ENCODE peak calls at places on chromosomes 3 and 15, in four cellular contexts. F is HepG2, N is K562, W is GM12878. Z is an unnamed sample.

GRCh38 chr3:50147861-50148260 is 7.3 kb upstream of the SEMA3F start:
- DNase-seq in F (no peak), N (no peak), W (no peak), Z (no peak)

GRCh38 chr3:28891485-28891884 is 389.4 kb upstream of the RBMS3 start:
- DNase-seq in F (no peak), N (no peak), W (no peak), Z (no peak)

GRCh38 chr15:63407612-63408011 is 26.0 kb upstream of the CA12 start:
- DNase-seq in F (no peak), N (no peak), W (no peak), Z (no peak)

GRCh38 chr3:157858821-157859220 is 247.4 kb downstream of the SHOX2 start:
- DNase-seq in F (no peak), N (no peak), W (no peak), Z (no peak)

GRCh38 chr3:149376728-149377407 is 581 bp downstream of the TM4SF1 start:
- DNase-seq in F (no peak), N (no peak), W (no peak), Z (no peak)

GRCh38 chr3:197889204-197889930 is 60.6 kb upstream of the RPL35A start:
- DNase-seq in F (no peak), N (no peak), W (no peak), Z (no peak)

GRCh38 chr3:132432639-132433038 is 15.3 kb downstream of the DNAJC13 start:
- DNase-seq in F (no peak), N (peak), W (no peak), Z (peak)

GRCh38 chr3:45635475-45636256 is 41.1 kb downstream of the LIMD1 start:
- DNase-seq in F (peak), N (no peak), W (no peak), Z (peak)

GRCh38 chr3:49903451-49904424 is at the start of gene MST1R:
- DNase-seq in F (peak), N (peak), W (peak), Z (peak)

GRCh38 chr3:130820976-130821375 is 72.9 kb upstream of the ATP2C1 start:
- DNase-seq in F (peak), N (no peak), W (no peak), Z (peak)

GRCh38 chr3:70546679-70547078 is 234.2 kb upstream of the MDFIC2 start:
- DNase-seq in F (no peak), N (no peak), W (no peak), Z (no peak)

GRCh38 chr3:188233320-188233719 is 79.4 kb downstream of the LPP start:
- DNase-seq in F (no peak), N (no peak), W (no peak), Z (no peak)

GRCh38 chr15:34886134-34886533 is 83.4 kb downstream of the AQR start:
- DNase-seq in F (no peak), N (no peak), W (no peak), Z (no peak)

GRCh38 chr3:65170357-65171090 is 482.7 kb upstream of the ADAMTS9 start:
- DNase-seq in F (no peak), N (peak), W (no peak), Z (no peak)

GRCh38 chr3:5006755-5007202 is 27.5 kb downstream of the BHLHE40 start:
- DNase-seq in F (no peak), N (no peak), W (peak), Z (no peak)

GRCh38 chr3:169430687-169431404 is 232.7 kb downstream of the MECOM start:
- DNase-seq in F (no peak), N (no peak), W (no peak), Z (peak)

GRCh38 chr3:130687327-130687726 is 59.3 kb downstream of the PIK3R4 start:
- DNase-seq in F (no peak), N (no peak), W (no peak), Z (no peak)

GRCh38 chr3:112111785-112112402 is 21.2 kb downstream of the GCSAM start:
- DNase-seq in F (peak), N (peak), W (no peak), Z (peak)

GRCh38 chr15:52503788-52504496 is 24.7 kb downstream of the MYO5A start:
- DNase-seq in F (no peak), N (no peak), W (peak), Z (no peak)
- TF ChIP-seq ESRRA in F (no peak), N (no peak), W (no peak), Z (no peak)

DNA sequence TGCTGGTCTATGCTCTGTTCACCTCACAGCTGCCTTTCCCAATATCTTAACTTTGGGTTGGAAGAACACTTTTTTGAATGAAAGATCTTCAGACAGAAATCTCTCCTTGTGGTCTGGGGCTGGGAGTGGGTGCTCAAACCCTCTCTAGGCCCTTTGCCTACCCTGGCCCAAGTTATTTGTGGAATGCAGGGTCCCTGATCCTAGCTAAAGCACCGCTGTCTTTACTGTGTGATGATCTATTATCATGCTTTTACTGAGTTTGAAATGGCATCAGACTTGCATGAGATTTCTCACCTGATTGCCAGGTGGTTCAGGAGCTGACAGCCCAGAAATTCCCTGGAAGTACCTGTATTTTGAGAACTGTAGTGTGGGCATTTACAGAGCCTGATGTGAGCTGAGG is 412.7 kb upstream of the ONECUT1 start:
- DNase-seq in F (no peak), N (no peak), W (no peak), Z (no peak)
- H3K4me2 ChIP-seq in F (no peak), N (no peak), W (no peak), Z (no peak)

GRCh38 chr15:71093089-71094024 is 21.9 kb upstream of the THSD4 start:
- DNase-seq in F (no peak), N (no peak), W (no peak), Z (peak)
- TF ChIP-seq ESRRA in F (no peak), N (no peak), W (no peak), Z (no peak)

GRCh38 chr15:29516929-29517328 is 247.3 kb upstream of the NSMCE3 start:
- DNase-seq in F (no peak), N (no peak), W (no peak), Z (no peak)
- H3K4me2 ChIP-seq in F (no peak), N (no peak), W (no peak), Z (no peak)

DNA sequence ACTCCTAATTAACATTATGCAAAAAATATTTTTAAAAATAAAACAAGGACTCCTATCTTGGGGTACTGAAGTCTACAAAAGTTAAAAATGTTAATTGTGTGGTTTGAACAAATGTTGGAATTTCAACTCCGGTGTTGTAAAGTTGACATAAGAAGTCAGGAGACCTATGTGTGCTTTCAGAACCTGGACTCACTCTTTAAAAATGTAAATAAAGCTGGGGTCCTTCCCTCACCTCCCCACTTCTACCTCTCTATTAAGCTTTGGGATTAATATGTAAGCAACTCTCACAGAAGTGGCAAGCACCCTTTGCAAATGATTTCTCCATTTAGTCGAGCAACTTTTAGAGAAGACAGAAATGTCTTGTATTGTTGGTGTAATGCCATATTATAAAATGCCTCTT is 11.9 kb downstream of the MEIS2 start:
- DNase-seq in F (peak), N (no peak), W (no peak), Z (no peak)
- TF ChIP-seq ESRRA in F (no peak), N (no peak), W (no peak), Z (no peak)

DNA sequence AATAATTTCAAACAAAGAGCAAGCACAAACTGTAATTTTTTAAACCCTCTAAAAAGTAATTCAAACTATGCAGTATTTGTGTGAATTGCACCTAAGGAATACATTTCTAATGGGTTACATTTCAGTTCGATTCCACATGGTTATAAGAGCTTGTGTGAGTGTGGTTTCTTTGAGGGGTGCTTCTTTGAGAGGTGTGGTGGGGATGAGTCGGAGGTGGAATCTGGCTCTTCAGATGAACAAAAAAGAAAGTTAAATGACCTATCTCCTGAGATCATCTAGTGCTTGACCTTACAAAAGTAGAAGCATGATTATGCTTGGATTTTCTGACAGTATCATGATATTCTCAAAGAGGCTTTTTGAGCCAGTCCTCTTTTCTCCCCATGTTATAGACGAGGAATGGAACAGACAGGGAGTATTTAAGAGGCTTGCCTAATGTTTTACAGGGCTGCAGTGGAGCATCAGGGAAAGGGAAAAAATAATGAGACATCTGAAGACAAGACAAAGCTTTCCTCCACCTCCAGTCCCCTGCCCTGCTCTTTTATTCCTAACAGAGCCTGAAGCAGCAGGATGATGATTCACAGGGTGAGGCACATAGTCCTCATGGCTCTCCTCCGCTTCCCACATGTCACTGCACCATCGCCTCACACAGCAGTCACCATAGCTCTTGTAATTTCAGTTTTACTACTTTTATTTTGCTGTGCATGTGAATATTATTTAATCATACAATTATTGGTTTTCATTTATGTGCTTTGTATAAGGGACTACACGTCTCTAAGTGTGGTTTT is 82.0 kb downstream of the LYSMD4 start:
- DNase-seq in F (no peak), N (no peak), W (no peak), Z (peak)
- H3K4me2 ChIP-seq in F (no peak), N (no peak), W (no peak), Z (no peak)

GRCh38 chr3:126245811-126246727 is 65.7 kb upstream of the ALDH1L1 start:
- DNase-seq in F (peak), N (peak), W (no peak), Z (peak)
- TF ChIP-seq ESRRA in F (no peak), N (no peak), W (no peak), Z (no peak)

GRCh38 chr15:80834906-80835305 is 55.7 kb downstream of the CEMIP start:
- DNase-seq in F (no peak), N (no peak), W (no peak), Z (no peak)

GRCh38 chr15:80834402-80834801 is 55.2 kb downstream of the CEMIP start:
- DNase-seq in F (no peak), N (no peak), W (no peak), Z (no peak)

GRCh38 chr15:80836223-80836622 is 57.1 kb downstream of the CEMIP start:
- DNase-seq in F (no peak), N (no peak), W (no peak), Z (no peak)

GRCh38 chr15:80836991-80837390 is 57.8 kb downstream of the CEMIP start:
- DNase-seq in F (no peak), N (no peak), W (no peak), Z (no peak)

DNA sequence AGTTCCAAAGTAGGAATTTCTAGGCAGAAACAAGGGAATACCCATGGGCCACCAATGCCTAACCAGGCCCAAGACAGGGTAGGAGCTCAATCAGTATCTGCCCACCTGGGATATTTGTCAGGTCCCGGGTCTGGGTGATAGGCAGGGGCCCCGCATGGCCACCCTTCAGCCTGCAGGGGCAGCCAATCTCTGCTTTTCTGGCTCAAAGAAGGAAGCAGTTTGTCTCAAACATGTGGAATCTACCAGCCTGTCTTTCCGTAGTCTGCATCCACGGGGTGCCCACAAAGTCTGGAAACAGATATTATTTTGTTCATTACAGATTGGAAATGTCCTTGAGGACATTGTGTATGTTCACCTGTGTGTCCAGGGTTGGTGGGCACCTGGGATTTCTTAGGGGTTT is 56.2 kb downstream of the CEMIP start:
- DNase-seq in F (peak), N (no peak), W (no peak), Z (no peak)
- H3K4me2 ChIP-seq in F (no peak), N (no peak), W (no peak), Z (no peak)

GRCh38 chr3:13122101-13123055 is 49.1 kb upstream of the IQSEC1 start:
- DNase-seq in F (no peak), N (no peak), W (no peak), Z (no peak)
- TF ChIP-seq ESRRA in F (no peak), N (no peak), W (no peak), Z (no peak)

GRCh38 chr15:45164914-45165313 is 22.9 kb downstream of the SHF start:
- DNase-seq in F (no peak), N (no peak), W (no peak), Z (no peak)
- H3K4me2 ChIP-seq in F (no peak), N (no peak), W (no peak), Z (no peak)

Z was measured in A549.